ENCODE peak calls at places on chromosome 10, in five cellular contexts. U is H7, B is neural progenitor cell, C is brain microvascular endothelial cell, F is SJSA1. Q is an unnamed sample. For H3K36me3 and H3K27me3, the result is how much of the 10 kb centered on the place peaks cover.

GRCh38 chr10:28875535-28876208 is 198.4 kb downstream of the BAMBI start:
- DNase-seq in U (peak), B (peak), C (peak), F (peak), Q (peak)

GRCh38 chr10:3720228-3721019 is 64.6 kb downstream of the KLF6 start:
- DNase-seq in U (no peak), B (no peak), C (peak), F (no peak), Q (no peak)

GRCh38 chr10:75924309-75924920 is 493.0 kb downstream of the LRMDA start:
- DNase-seq in U (no peak), B (peak), C (no peak), F (no peak), Q (no peak)

GRCh38 chr10:15208221-15208620 is 39.7 kb upstream of the NMT2 start:
- DNase-seq in U (no peak), B (no peak), C (no peak), F (no peak), Q (no peak)

GRCh38 chr10:53770903-53771302 is 998.3 kb upstream of the MBL2 start:
- DNase-seq in U (no peak), B (no peak), C (no peak), F (no peak), Q (no peak)

GRCh38 chr10:44958196-44958896 is 1.3 kb upstream of the RASSF4 start:
- DNase-seq in U (peak), B (no peak), C (peak), F (peak), Q (no peak)

GRCh38 chr10:43710772-43711471 is 62.2 kb upstream of the ZNF32 start:
- DNase-seq in U (no peak), B (no peak), C (no peak), F (no peak), Q (no peak)

GRCh38 chr10:14560274-14560673 is 214.4 kb downstream of the FAM107B start:
- DNase-seq in U (peak), B (peak), C (no peak), F (peak), Q (no peak)

GRCh38 chr10:69842932-69843331 is 41.2 kb downstream of the COL13A1 start:
- DNase-seq in U (no peak), B (no peak), C (no peak), F (no peak), Q (no peak)

GRCh38 chr10:29658984-29659769 is 24.4 kb upstream of the SVIL start:
- DNase-seq in U (no peak), B (peak), C (peak), F (peak), Q (peak)

GRCh38 chr10:80465839-80466590 is 11.9 kb downstream of the TSPAN14 start:
- DNase-seq in U (no peak), B (no peak), C (no peak), F (no peak), Q (no peak)

GRCh38 chr10:63758080-63758479 is 236.9 kb downstream of the REEP3 start:
- DNase-seq in U (no peak), B (no peak), C (peak), F (no peak), Q (no peak)

GRCh38 chr10:90587081-90587491 is 270.8 kb downstream of the HTR7 start:
- DNase-seq in U (no peak), B (no peak), C (peak), F (peak), Q (peak)

GRCh38 chr10:97361050-97361901 is 26.7 kb upstream of the FRAT2 start:
- DNase-seq in U (no peak), B (no peak), C (no peak), F (no peak), Q (no peak)

GRCh38 chr10:88849224-88849623 is 2.4 kb downstream of the ANKRD22 start:
- DNase-seq in U (no peak), B (no peak), C (peak), F (no peak), Q (no peak)

GRCh38 chr10:29304259-29305030 is 15.6 kb downstream of the LYZL1 start:
- DNase-seq in U (peak), B (peak), C (peak), F (peak), Q (peak)

GRCh38 chr10:62818426-62819011 is 2.4 kb upstream of the EGR2 start:
- DNase-seq in U (peak), B (peak), C (no peak), F (no peak), Q (no peak)

GRCh38 chr10:13224210-13224995 is 9.8 kb downstream of the UCMA start:
- DNase-seq in U (peak), B (peak), C (no peak), F (no peak), Q (no peak)

GRCh38 chr10:122267849-122268737 is 3.0 kb upstream of the BTBD16 start:
- DNase-seq in U (peak), B (peak), C (peak), F (peak), Q (no peak)

GRCh38 chr10:122089343-122090015 is 100.5 kb downstream of the TACC2 start:
- DNase-seq in U (no peak), B (no peak), C (no peak), F (no peak), Q (no peak)

GRCh38 chr10:31820096-31820495 is 108.5 kb downstream of the ARHGAP12 start:
- DNase-seq in U (no peak), B (no peak), C (no peak), F (no peak), Q (no peak)

GRCh38 chr10:96470108-96470743 is 43.5 kb downstream of the TLL2 start:
- DNase-seq in U (peak), B (peak), C (peak), F (no peak), Q (no peak)

GRCh38 chr10:102704915-102705314 is 9.3 kb downstream of the ARL3 start:
- DNase-seq in U (no peak), B (no peak), C (peak), F (peak), Q (no peak)

GRCh38 chr10:97498841-97499560 is at the start of gene UBTD1:
- DNase-seq in U (peak), B (peak), C (no peak), F (no peak), Q (no peak)

GRCh38 chr10:17644485-17644964 is 574 bp downstream of the STAM start:
- DNase-seq in U (peak), B (no peak), C (peak), F (no peak), Q (no peak)

GRCh38 chr10:74898201-74898976 is 72.0 kb downstream of the KAT6B start:
- DNase-seq in U (no peak), B (no peak), C (no peak), F (no peak), Q (no peak)

GRCh38 chr10:110901954-110902819 is 16.8 kb downstream of the BBIP1 start:
- DNase-seq in U (no peak), B (no peak), C (peak), F (no peak), Q (peak)

GRCh38 chr10:115129752-115130151 is 36.6 kb downstream of the ATRNL1 start:
- DNase-seq in U (peak), B (peak), C (no peak), F (peak), Q (no peak)

GRCh38 chr10:22850541-22850940 is 77.3 kb upstream of the ARMC3 start:
- DNase-seq in U (no peak), B (no peak), C (no peak), F (no peak), Q (no peak)

GRCh38 chr10:121524138-121524817 is 74.0 kb downstream of the FGFR2 start:
- DNase-seq in U (no peak), B (no peak), C (no peak), F (no peak), Q (no peak)

GRCh38 chr10:88064608-88065383 is 201.4 kb downstream of the PTEN start:
- DNase-seq in U (no peak), B (no peak), C (no peak), F (no peak), Q (no peak)

GRCh38 chr10:80204801-80205477 is 398 bp downstream of the ANXA11 start:
- DNase-seq in U (peak), B (peak), C (no peak), F (peak), Q (no peak)

DNA sequence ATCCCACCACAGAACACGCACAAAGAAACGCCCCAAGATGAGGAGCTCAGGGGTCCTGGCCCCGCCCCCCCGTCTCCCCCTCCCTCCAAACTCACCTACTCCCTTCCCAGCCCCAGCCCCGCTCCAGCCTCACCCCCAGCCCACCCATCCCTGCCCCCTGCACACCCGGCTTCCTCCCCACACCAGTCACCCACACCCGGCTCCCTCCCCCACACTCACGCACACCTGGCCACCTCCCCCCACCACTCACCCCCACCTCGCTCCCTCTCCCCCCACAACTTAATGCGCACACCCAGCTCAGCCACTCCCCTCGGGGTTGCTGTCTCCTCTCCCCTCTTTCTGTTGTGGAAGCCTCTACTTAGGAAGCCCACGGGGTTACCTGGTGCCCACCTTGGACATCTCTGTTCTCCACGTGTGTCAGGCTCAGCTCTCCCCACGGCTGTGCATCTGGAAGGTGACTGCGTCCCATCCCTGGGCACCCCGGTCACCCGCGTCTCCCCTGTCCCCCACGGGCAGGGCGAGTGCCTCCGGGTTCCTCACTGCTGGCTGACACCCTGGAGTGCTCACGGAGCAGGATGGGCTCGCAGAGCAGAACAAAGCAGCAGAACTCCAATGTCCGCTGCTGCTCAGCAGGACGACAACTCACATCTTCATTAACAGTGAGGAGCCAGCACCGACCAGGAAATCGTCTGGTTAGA is 166.8 kb downstream of the USP6NL start:
- DNase-seq in U (peak), B (no peak), C (no peak), F (no peak), Q (no peak)
- H3K36me3 ChIP-seq in U (under half), B (under half), C (under half), F (under half), Q (under half)

DNA sequence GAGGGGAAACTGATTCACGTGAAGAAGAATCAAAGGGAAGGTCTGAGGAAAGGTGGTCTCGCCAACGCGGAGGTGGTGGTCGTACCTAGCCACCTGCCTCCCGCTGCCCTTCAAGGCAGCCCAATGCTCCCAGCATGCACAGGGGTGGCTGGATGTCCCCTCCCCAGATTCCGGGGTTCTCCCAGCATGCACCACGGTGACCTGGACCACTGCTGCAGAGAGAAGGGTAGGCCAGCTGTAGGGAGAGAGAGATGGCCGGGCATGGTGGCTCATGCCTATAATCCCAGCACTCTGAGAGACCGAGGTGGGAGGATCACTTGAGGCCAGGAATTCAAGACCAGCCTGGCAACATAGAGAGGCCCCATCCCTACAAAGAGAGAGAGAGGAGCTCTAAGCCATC is 32.4 kb upstream of the PPP2R2D start:
- DNase-seq in U (no peak), B (no peak), C (no peak), F (no peak), Q (no peak)
- H3K27me3 ChIP-seq in U (under half), B (under half), C (under half), F (under half), Q (under half)

DNA sequence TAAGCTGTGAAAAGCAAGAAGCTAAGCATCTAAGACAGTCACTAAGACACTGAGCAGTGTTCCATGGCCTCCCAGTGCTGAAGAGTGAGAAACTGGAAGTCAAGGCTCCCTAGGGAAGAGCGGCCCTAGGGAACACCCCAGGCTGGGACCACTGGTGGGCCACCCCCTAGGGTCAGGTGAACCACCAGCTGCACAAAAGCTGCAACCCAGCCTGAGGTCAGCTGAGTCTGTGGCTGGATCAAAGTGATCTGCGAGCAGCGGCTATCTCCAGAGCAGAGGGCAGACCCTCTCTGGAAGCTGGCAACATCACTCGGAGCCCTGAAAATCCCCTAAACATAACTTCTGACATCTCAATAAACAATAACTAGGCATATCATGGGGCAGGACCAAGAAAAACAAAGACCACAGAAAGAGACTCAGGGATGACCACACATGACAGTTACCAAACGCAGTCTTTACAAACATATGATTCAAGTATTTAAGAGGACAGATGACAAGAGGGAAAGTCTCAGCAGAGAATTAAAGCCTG is 125.8 kb downstream of the DLG5 start:
- DNase-seq in U (no peak), B (no peak), C (no peak), F (peak), Q (no peak)
- H3K36me3 ChIP-seq in U (under half), B (under half), C (under half), F (half or more), Q (under half)

GRCh38 chr10:117170244-117170643 is 27.0 kb upstream of the KCNK18 start:
- DNase-seq in U (peak), B (no peak), C (no peak), F (no peak), Q (no peak)
- H3K27me3 ChIP-seq in U (half or more), B (half or more), C (half or more), F (half or more), Q (half or more)

DNA sequence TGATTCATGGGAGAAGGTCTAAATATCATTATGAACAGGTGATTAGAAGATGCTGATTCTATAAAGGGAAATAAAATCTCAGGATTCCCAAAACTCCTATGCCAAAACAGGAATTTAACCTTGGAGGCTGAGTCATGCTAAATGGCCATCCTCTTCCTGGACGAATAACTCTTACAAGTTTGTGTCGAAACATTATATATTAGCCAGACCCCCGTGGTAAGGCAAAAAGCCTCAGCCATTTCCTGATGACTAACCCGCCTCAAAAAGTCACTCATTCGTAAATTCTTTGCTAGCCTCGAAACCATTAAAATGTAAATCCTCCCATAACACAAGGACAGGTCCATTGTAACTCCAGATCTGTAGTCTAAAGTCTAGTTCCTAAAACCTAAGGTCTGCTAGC is 32.0 kb downstream of the CUL2 start:
- DNase-seq in U (no peak), B (no peak), C (peak), F (peak), Q (peak)
- H3K36me3 ChIP-seq in U (under half), B (under half), C (under half), F (under half), Q (under half)

GRCh38 chr10:78571916-78572315 is 496.9 kb upstream of the ZMIZ1 start:
- DNase-seq in U (no peak), B (no peak), C (no peak), F (no peak), Q (no peak)
- H3K27me3 ChIP-seq in U (under half), B (under half), C (under half), F (under half), Q (under half)

DNA sequence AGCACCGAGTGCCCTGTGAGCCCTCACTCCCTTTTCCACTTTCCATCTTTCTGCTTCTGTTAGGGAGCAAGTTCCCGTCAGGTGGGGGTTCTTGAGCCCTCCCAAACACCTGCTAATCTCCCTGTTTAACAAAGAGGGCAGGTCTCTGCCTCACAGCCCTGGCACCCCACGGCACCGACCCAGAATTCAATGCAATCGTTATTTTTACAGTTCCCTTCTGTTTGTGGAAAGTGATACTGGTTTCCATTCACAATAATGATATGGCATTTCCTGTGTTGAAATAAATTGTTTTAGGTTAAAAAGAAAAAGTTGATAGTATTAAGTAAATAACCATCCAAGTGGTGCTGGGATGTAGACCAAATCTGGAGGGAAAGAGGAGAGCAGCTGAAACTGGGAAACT is 38.8 kb upstream of the SLC29A3 start:
- DNase-seq in U (no peak), B (no peak), C (no peak), F (no peak), Q (no peak)
- H3K36me3 ChIP-seq in U (under half), B (under half), C (under half), F (under half), Q (under half)

GRCh38 chr10:1739751-1740150 is 2.4 kb upstream of the ADARB2 start:
- DNase-seq in U (peak), B (peak), C (no peak), F (no peak), Q (no peak)
- H3K27me3 ChIP-seq in U (under half), B (half or more), C (under half), F (half or more), Q (under half)

DNA sequence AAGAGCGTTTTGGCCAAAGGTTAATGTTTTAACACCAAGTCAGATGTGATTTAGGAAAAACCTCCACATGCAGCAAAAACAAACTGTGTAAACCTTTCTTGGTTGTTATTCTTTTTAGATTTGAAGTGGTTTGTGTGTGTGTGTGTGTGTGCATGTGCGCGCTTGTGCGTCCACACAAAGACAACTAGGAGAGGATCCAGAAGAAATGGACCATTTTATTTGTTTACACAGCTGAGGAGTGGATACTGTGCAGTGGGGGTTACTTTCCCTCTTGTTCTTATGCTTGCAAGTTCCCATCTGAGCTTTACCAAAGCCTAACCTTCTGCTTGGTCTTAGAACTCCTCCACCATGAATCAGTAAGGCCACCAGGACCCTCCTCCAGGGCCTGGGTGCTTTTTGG is 20.0 kb downstream of the TCF7L2 start:
- DNase-seq in U (no peak), B (no peak), C (no peak), F (peak), Q (no peak)
- H3K36me3 ChIP-seq in U (under half), B (under half), C (under half), F (half or more), Q (under half)

DNA sequence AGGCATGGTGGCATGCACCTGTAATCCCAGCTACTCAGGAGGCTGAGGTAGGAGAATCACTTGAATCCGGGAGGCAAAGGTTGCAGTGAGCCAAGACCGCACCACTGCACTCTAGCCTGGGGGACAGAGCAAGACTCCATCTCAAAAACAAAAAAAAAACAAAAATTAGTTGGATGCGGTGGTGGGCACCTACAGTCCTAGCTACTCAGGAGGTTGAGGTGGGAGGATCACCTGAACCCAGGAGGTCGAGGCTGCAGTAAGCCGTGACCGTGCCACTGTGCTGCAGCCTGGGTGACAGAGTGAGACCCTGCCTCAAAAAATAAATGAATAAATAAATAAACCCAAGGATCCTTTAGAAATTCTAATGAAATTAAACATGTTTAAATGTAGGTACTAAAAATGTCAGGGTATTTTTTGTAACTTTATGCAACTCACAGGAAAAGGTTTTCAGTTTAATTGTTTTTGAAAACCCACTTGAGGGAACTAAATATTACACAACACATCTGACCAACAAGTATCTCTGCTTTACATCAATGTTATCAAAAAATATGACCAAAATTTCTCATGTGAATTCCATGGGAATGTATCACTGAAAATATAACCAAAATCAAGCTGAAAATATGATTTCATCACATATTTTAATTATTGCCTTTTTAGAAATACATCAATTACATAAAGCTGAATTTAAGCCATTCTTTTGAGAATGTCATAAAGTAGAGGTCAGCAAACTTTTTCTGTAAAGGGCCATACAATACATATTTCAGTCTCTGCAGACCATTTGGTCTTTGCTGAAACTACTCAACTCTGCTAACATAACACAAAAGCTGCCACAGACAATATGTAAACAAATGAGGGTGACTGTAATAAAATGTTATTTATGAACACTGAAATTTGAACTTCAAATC is 23.9 kb downstream of the UPF2 start:
- DNase-seq in U (no peak), B (no peak), C (no peak), F (no peak), Q (no peak)
- H3K27me3 ChIP-seq in U (under half), B (under half), C (under half), F (under half), Q (under half)